ENCODE peak calls at places on chromosomes 7 and 10, in seven cellular contexts. H is naive thymus-derived CD4-positive, alpha-beta T cell; C is fibroblast of lung; F is A549; W is psoas muscle; Z is foreskin keratinocyte; G is suprapubic skin. M is an unnamed sample. For H3K4me1, the result is how much of the 10 kb centered on the place peaks cover.

GRCh38 chr7:37251222-37251621 is 197.4 kb downstream of the ELMO1 start:
- DNase-seq in H (no peak), C (no peak), F (no peak), W (no peak), Z (no peak), G (no peak), M (no peak)

GRCh38 chr7:64180989-64181388 is 26.0 kb upstream of the ZNF735 start:
- DNase-seq in H (no peak), C (no peak), F (peak), W (no peak), Z (peak), G (no peak), M (no peak)

GRCh38 chr10:44311563-44311905 is 73.4 kb downstream of the CXCL12 start:
- DNase-seq in H (no peak), C (no peak), F (no peak), W (no peak), Z (no peak), G (no peak), M (no peak)

GRCh38 chr7:83469491-83469890 is 179.4 kb downstream of the SEMA3E start:
- DNase-seq in H (no peak), C (no peak), F (no peak), W (no peak), Z (no peak), G (no peak), M (no peak)

GRCh38 chr7:78510580-78511188 is 712.1 kb downstream of the PHTF2 start:
- DNase-seq in H (no peak), C (peak), F (peak), W (no peak), Z (peak), G (no peak), M (no peak)

GRCh38 chr10:45461034-45461433 is 87.0 kb downstream of the ALOX5 start:
- DNase-seq in H (no peak), C (no peak), F (no peak), W (no peak), Z (no peak), G (no peak), M (no peak)

GRCh38 chr10:119867317-119867716 is 5.3 kb downstream of the MCMBP start:
- DNase-seq in H (no peak), C (no peak), F (no peak), W (no peak), Z (no peak), G (no peak), M (no peak)

GRCh38 chr10:120085386-120085785 is 192.9 kb downstream of the SEC23IP start:
- DNase-seq in H (no peak), C (no peak), F (no peak), W (no peak), Z (no peak), G (no peak), M (no peak)

GRCh38 chr7:112104153-112104552 is 102.0 kb downstream of the DOCK4 start:
- DNase-seq in H (no peak), C (peak), F (no peak), W (no peak), Z (peak), G (no peak), M (no peak)

GRCh38 chr10:95860486-95861040 is 47.2 kb upstream of the CC2D2B start:
- DNase-seq in H (no peak), C (peak), F (no peak), W (no peak), Z (no peak), G (no peak), M (no peak)

GRCh38 chr7:106285051-106285800 is 443 bp upstream of the NAMPT start:
- DNase-seq in H (peak), C (peak), F (peak), W (peak), Z (peak), G (peak), M (peak)

GRCh38 chr7:51577390-51577789 is 260.8 kb upstream of the COBL start:
- DNase-seq in H (no peak), C (no peak), F (no peak), W (no peak), Z (no peak), G (no peak), M (no peak)

GRCh38 chr10:17533731-17534130 is 79.3 kb upstream of the ST8SIA6 start:
- DNase-seq in H (no peak), C (peak), F (no peak), W (no peak), Z (no peak), G (no peak), M (no peak)

GRCh38 chr7:4103352-4104091 is 578.6 kb upstream of the FOXK1 start:
- DNase-seq in H (no peak), C (peak), F (peak), W (no peak), Z (peak), G (no peak), M (no peak)

GRCh38 chr10:101287922-101288638 is 58.8 kb upstream of the LBX1 start:
- DNase-seq in H (no peak), C (peak), F (peak), W (no peak), Z (no peak), G (no peak), M (no peak)

GRCh38 chr10:96890172-96890513 is 58.0 kb downstream of the LCOR start:
- DNase-seq in H (no peak), C (peak), F (no peak), W (no peak), Z (peak), G (no peak), M (no peak)

GRCh38 chr7:45596665-45597095 is 22.5 kb downstream of the ADCY1 start:
- DNase-seq in H (no peak), C (no peak), F (no peak), W (no peak), Z (no peak), G (no peak), M (no peak)

GRCh38 chr7:1692500-1693418 is 22.7 kb downstream of the ELFN1 start:
- DNase-seq in H (no peak), C (no peak), F (no peak), W (no peak), Z (no peak), G (peak), M (no peak)

GRCh38 chr7:121271916-121272315 is 56.9 kb upstream of the WNT16 start:
- DNase-seq in H (no peak), C (no peak), F (no peak), W (no peak), Z (no peak), G (no peak), M (no peak)

DNA sequence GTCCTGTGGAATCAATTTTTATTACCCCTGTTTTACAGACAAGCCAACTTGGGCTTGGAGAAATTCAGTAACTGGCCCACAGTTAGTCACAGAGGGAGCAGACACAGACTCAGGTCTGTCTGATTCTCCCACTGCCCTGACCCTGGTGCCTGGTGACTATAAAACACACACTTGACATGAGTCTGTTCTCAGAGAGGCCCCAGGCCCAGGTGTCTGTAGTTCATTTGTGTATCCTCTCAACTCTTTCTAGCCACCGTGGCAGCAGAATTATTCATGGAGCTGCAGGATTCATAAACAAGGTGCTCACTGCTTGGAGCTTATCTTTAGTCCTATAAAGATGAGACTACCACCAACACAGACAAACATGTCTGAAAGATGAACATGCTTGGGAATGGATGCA is 79.3 kb upstream of the PDCD4 start:
- DNase-seq in H (no peak), C (no peak), F (no peak), W (no peak), Z (no peak), G (no peak), M (no peak)
- H3K4me1 ChIP-seq in H (under half), C (under half), F (under half), W (under half), Z (under half), G (under half), M (under half)

DNA sequence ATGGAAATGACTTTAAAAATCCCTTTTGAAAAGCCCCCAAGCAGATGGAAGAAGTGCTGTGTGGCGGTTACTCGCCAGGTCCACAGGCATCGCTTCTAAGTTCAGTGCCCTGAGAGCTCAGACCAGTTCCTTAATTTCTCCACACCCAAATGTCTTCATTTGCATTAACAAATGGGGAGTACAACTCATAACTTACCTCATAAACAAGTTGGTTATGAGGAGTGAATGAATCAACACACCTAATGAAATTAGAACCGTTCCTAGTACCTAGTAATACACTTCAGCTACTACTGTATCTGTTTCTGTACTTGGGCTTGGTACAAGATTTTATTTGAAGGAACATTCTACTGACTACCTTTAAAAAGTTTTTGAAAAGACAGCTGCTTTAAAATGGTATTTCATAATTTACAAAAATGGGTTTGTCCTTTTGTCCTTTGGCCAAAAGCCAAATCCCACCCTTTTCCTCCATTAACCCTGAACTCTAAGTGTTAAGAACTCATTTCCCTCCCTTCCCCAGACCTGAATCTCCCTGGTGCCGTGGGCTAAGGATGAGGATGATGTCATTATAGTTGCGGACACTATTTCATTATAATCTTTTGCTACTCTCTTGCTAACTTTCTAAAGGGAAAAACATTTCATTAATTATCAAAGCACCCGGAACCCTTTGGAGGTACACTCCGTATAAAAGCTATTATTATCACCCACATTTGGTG is 221.5 kb upstream of the CELF2 start:
- DNase-seq in H (no peak), C (no peak), F (no peak), W (no peak), Z (peak), G (no peak), M (no peak)
- H3K4me1 ChIP-seq in H (under half), C (under half), F (under half), W (under half), Z (half or more), G (under half), M (under half)

GRCh38 chr10:102673235-102673634 is 29.0 kb downstream of the TRIM8 start:
- DNase-seq in H (no peak), C (no peak), F (no peak), W (no peak), Z (no peak), G (no peak), M (no peak)

GRCh38 chr10:102669206-102670064 is 25.2 kb downstream of the TRIM8 start:
- DNase-seq in H (no peak), C (peak), F (peak), W (peak), Z (no peak), G (no peak), M (no peak)

GRCh38 chr10:102672822-102673200 is 28.5 kb downstream of the TRIM8 start:
- DNase-seq in H (no peak), C (no peak), F (no peak), W (no peak), Z (no peak), G (no peak), M (no peak)

GRCh38 chr10:102670065-102670400 is 25.8 kb downstream of the TRIM8 start:
- DNase-seq in H (no peak), C (no peak), F (no peak), W (no peak), Z (no peak), G (no peak), M (no peak)

DNA sequence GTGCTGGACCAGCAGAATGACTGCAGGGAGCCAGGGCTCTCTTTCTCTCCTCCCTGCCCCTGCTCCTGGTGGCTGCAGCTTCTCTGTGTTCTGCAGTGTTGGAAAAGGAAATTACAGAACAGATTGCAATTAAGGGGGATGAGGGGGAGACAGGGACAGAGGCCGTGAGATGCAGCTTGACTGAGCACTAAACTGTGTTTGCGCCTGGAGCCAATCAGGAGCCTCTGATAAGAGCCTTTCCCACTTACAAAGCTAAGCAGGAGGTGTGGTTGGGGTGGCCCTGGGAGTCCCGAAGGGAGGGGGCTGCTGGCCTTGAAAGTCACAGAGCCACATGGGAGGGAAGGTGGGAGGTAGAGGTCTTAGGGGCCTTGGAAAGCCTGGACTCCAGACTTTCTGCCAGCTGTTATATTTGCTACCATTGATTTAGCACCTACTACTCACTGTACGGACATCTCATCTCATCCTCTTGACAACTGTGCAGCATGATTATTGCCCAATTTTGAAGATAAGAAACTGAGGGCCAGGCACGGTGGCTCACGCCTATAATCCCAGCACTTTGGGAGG is 26.7 kb downstream of the TRIM8 start:
- DNase-seq in H (no peak), C (no peak), F (no peak), W (no peak), Z (no peak), G (no peak), M (no peak)
- H3K4me1 ChIP-seq in H (under half), C (under half), F (under half), W (under half), Z (under half), G (under half), M (under half)

GRCh38 chr7:139292821-139293220 is 48.3 kb upstream of the FMC1 start:
- DNase-seq in H (no peak), C (no peak), F (no peak), W (no peak), Z (no peak), G (no peak), M (no peak)

GRCh38 chr7:139299296-139299695 is 41.8 kb upstream of the FMC1 start:
- DNase-seq in H (no peak), C (no peak), F (no peak), W (no peak), Z (no peak), G (no peak), M (no peak)

GRCh38 chr7:139297795-139298194 is 43.3 kb upstream of the FMC1 start:
- DNase-seq in H (no peak), C (no peak), F (peak), W (no peak), Z (no peak), G (no peak), M (no peak)

GRCh38 chr7:139294241-139294640 is 46.9 kb upstream of the FMC1 start:
- DNase-seq in H (no peak), C (no peak), F (no peak), W (no peak), Z (no peak), G (no peak), M (no peak)

DNA sequence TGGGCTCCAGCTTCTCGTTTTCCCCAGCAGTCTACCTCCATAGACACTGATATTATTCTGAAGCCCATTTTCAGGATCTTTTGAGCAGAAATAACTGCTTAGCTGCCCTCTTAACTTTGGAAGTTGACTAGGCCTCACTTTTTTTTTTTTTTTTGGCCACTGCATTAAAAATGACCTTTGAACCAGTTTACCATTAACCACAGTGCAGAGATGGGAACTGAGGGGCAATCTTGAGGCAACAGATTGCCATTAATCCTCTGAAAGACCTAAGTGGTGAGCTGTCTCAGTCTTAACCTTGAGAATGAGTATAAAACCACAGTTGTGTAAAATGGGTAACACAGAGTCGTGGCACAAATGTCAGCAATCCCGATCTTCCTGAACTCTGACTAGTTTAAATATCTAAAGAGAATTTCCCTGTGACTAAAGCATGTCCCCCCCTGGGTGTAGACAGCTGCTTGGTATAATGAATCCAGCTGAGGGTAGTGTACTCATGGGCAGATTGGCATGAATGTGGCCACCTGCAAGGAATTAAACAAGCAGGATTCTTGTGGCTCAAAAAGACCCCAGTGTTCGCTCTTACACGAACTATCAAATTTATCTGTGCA is 46.1 kb upstream of the FMC1 start:
- DNase-seq in H (no peak), C (no peak), F (no peak), W (no peak), Z (no peak), G (no peak), M (no peak)
- H3K4me1 ChIP-seq in H (under half), C (under half), F (under half), W (under half), Z (under half), G (under half), M (under half)

GRCh38 chr7:150341263-150342118 is at the start of gene RARRES2:
- DNase-seq in H (no peak), C (peak), F (no peak), W (peak), Z (no peak), G (no peak), M (no peak)
- H3K4me1 ChIP-seq in H (under half), C (under half), F (under half), W (under half), Z (under half), G (under half), M (under half)

GRCh38 chr10:34761443-34761842 is 53.7 kb downstream of the PARD3 start:
- DNase-seq in H (no peak), C (no peak), F (no peak), W (no peak), Z (no peak), G (no peak), M (no peak)

GRCh38 chr10:34758447-34758996 is 56.6 kb downstream of the PARD3 start:
- DNase-seq in H (no peak), C (peak), F (peak), W (no peak), Z (peak), G (no peak), M (no peak)

GRCh38 chr10:34759161-34759836 is 55.8 kb downstream of the PARD3 start:
- DNase-seq in H (no peak), C (no peak), F (no peak), W (no peak), Z (peak), G (no peak), M (no peak)

GRCh38 chr10:34760606-34761005 is 54.5 kb downstream of the PARD3 start:
- DNase-seq in H (no peak), C (peak), F (no peak), W (peak), Z (peak), G (no peak), M (no peak)

GRCh38 chr10:34759837-34760215 is 55.3 kb downstream of the PARD3 start:
- DNase-seq in H (no peak), C (no peak), F (no peak), W (no peak), Z (no peak), G (no peak), M (no peak)
- H3K4me1 ChIP-seq in H (under half), C (under half), F (half or more), W (half or more), Z (half or more), G (half or more), M (under half)

M was measured in effector memory CD4-positive, alpha-beta T cell.